ENCODE peak calls at places on chromosomes 7 and 10, in six cellular contexts. G is H1, B is SK-N-SH, E is breast epithelium, I is sigmoid colon, F is HCT116. C is an unnamed sample.
A peak's percentile ranks its signal among the peaks of the same experiment; 100 is the strongest.

GRCh38 chr10:124292911-124293640 is 125.6 kb downstream of the OAT start:
- DNase-seq in G (no peak), B (no peak), E (no peak), I (peak; percentile 36), F (no peak), C (no peak)

GRCh38 chr10:95394161-95394880 is 103.5 kb upstream of the PDLIM1 start:
- DNase-seq in G (no peak), B (no peak), E (no peak), I (no peak), F (peak; percentile 73), C (no peak)

GRCh38 chr10:21030096-21030495 is 133.0 kb upstream of the NEBL start:
- DNase-seq in G (no peak), B (no peak), E (no peak), I (no peak), F (no peak), C (no peak)

GRCh38 chr7:80060218-80060806 is 74.3 kb upstream of the GNAI1 start:
- DNase-seq in G (no peak), B (peak; percentile 44), E (no peak), I (no peak), F (peak; percentile 63), C (no peak)

GRCh38 chr10:124708922-124709520 is 35.2 kb downstream of the FAM53B start:
- DNase-seq in G (no peak), B (peak; percentile 85), E (no peak), I (no peak), F (no peak), C (no peak)

GRCh38 chr10:122113161-122113944 is 124.4 kb downstream of the TACC2 start:
- DNase-seq in G (no peak), B (peak; percentile 94), E (peak; percentile 62), I (peak; percentile 95), F (peak; percentile 49), C (no peak)

GRCh38 chr7:17689361-17689760 is 250.9 kb downstream of the SNX13 start:
- DNase-seq in G (no peak), B (no peak), E (no peak), I (no peak), F (no peak), C (no peak)

GRCh38 chr10:95755511-95756004 is 405 bp upstream of the ENTPD1 start:
- DNase-seq in G (no peak), B (no peak), E (no peak), I (peak; percentile 78), F (no peak), C (no peak)

GRCh38 chr10:30058570-30059132 is 735 bp downstream of the JCAD start:
- DNase-seq in G (no peak), B (peak; percentile 74), E (no peak), I (no peak), F (no peak), C (no peak)

GRCh38 chr7:145434811-145435210 is 599.0 kb upstream of the TPK1 start:
- DNase-seq in G (no peak), B (no peak), E (no peak), I (no peak), F (no peak), C (no peak)

GRCh38 chr10:10992072-10992471 is 25.6 kb upstream of the CELF2 start:
- DNase-seq in G (no peak), B (no peak), E (no peak), I (no peak), F (no peak), C (no peak)

GRCh38 chr7:137266764-137267163 is 76.8 kb downstream of the PTN start:
- DNase-seq in G (no peak), B (no peak), E (no peak), I (no peak), F (no peak), C (no peak)

GRCh38 chr7:137258552-137258951 is 85.0 kb downstream of the PTN start:
- DNase-seq in G (no peak), B (no peak), E (no peak), I (no peak), F (no peak), C (no peak)

DNA sequence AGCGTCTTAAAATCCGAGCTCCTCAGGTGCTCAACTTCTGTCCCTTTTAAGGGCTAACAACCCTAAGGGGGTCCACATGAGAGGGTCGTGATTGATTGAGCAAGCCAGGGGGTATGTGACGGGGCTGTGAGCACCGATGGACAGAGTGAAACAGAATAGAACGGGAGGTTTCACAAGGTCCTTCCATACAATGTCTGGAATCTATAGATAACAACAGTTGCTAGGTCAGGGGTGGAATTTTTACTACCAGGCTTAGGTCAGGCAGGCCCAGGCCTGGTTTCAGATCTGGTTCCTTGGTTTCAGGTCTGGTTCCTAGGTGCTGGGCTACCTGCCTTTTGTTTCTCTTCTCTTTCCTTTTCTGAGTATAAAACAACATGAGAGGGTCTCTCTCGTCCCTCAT is 80.9 kb downstream of the PTN start:
- DNase-seq in G (no peak), B (no peak), E (no peak), I (no peak), F (no peak), C (no peak)
- H3K27ac ChIP-seq in G (no peak overlapping the region), B (no peak overlapping the region), E (no peak overlapping the region), I (no peak overlapping the region), F (no peak overlapping the region), C (no peak overlapping the region)

DNA sequence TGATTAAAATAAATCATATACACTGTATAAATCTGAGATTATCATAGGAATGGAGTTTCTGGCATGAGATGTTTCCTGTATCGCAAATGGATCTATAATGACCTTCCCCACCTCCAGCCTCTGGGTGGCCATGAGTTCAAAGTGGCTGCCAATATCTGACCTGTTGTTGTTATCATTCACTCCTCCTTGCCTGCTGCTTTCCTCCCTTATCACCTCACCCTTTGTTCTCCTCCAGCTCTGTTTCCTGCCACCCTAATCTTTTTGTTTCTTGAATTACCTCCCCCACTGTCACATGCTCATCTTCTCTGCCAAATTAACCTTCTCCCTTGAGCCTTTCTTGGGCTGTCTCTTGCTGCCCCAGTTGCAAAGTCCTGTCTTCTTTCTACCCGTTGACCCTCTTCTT is 12.0 kb downstream of the SCD start:
- DNase-seq in G (no peak), B (peak; percentile 70), E (no peak), I (no peak), F (no peak), C (no peak)
- TF ChIP-seq POLR2AphosphoS5 in G (no peak), B (no peak), E (no peak), I (no peak), F (no peak), C (no peak)

DNA sequence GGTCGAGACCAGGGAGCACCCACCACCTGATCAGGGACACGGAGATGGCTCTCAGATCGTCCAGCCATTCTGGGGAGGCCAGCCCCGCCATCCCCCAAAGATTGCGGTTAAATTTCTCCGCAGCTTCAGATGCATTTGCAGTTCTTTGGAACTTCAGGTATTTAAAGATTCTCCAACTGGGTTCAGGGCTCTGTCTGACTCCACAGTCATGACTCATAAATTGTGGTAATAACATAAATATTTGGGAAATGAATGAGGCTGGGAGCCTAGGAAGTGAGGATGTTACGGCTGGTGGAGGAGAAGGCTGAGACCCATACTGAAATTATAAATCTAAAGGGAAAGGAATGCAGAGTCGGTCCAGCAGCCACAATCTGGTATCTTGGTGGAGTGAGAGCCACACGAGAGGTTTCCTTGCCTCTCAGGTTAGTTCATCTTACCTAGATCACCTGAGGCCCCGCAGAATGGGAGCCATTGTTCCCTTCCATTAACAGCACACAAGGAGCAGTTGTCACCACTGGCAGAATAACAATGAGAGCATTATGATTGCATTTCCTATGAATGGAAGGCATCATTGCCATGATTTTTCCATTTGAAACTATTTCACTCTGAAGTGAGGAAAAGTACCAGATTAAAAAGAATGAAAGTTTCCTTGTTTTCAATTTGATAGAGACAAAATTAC is 26.7 kb upstream of the DNAJB6 start:
- DNase-seq in G (peak; percentile 94), B (peak; percentile 42), E (peak; percentile 80), I (no peak), F (peak; percentile 80), C (no peak)
- H3K4me3 ChIP-seq in G (peak overlapping the region; percentile 2), B (no peak overlapping the region), E (no peak overlapping the region), I (no peak overlapping the region), F (peak overlapping the region; percentile 19), C (no peak overlapping the region)

DNA sequence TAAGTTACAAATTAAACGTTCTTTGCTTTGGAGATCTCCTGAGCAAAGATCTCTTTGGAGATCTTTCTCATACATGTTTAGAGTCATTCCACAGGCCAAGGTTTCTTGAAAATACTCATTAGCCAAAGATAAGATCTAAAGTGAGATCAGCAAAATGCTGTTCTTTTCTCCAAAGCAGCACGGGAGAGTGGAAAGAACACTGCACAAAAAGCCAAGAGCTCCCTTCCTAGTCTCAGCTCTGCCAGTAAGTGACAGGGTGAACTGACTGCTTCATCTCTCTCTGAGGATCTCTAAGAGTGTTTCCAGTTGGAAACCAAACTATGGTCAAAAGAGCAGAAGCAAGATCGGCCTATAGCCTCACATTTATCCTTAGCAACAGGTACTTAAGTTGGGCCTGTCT is 168.4 kb upstream of the ASAH2 start:
- DNase-seq in G (no peak), B (no peak), E (no peak), I (no peak), F (no peak), C (no peak)
- H3K27ac ChIP-seq in G (no peak overlapping the region), B (no peak overlapping the region), E (no peak overlapping the region), I (peak overlapping the region; percentile 83), F (no peak overlapping the region), C (no peak overlapping the region)

GRCh38 chr10:128528781-128529180 is 402.6 kb upstream of the MKI67 start:
- DNase-seq in G (no peak), B (no peak), E (no peak), I (no peak), F (no peak), C (no peak)
- TF ChIP-seq POLR2AphosphoS5 in G (no peak), B (no peak), E (no peak), I (no peak), F (no peak), C (no peak)